ENCODE peak calls at places on chromosome 15, in eight cellular contexts. I, C, A, K, H, Z, V and L are unnamed samples. For H3K4me1, the result is how much of the 10 kb centered on the place peaks cover.

GRCh38 chr15:20344601-20345400 is 196.8 kb downstream of the GOLGA6L6 start:
- DNase-seq in I (no peak), C (peak), A (no peak), K (no peak), H (no peak), Z (no peak), V (no peak), L (peak)

GRCh38 chr15:32838820-32839219 is 121.0 kb downstream of the GREM1 start:
- DNase-seq in I (no peak), C (no peak), A (no peak), K (no peak), H (peak), Z (no peak), V (peak), L (no peak)

GRCh38 chr15:94749848-94750617 is 518.7 kb downstream of the MCTP2 start:
- DNase-seq in I (no peak), C (no peak), A (no peak), K (no peak), H (no peak), Z (no peak), V (no peak), L (no peak)

GRCh38 chr15:84832446-84833040 is 15.4 kb downstream of the ALPK3 start:
- DNase-seq in I (no peak), C (no peak), A (no peak), K (no peak), H (no peak), Z (no peak), V (no peak), L (no peak)

GRCh38 chr15:72249138-72249825 is 18.3 kb upstream of the PKM start:
- DNase-seq in I (no peak), C (no peak), A (no peak), K (no peak), H (no peak), Z (no peak), V (no peak), L (no peak)

GRCh38 chr15:79283252-79284048 is 928 bp downstream of the ANKRD34C start:
- DNase-seq in I (no peak), C (peak), A (no peak), K (no peak), H (peak), Z (no peak), V (peak), L (peak)

GRCh38 chr15:50134524-50135024 is 15.5 kb upstream of the ATP8B4 start:
- DNase-seq in I (no peak), C (no peak), A (no peak), K (no peak), H (no peak), Z (no peak), V (no peak), L (no peak)

GRCh38 chr15:65245096-65245849 is 34.0 kb upstream of the CILP start:
- DNase-seq in I (peak), C (no peak), A (no peak), K (peak), H (peak), Z (peak), V (peak), L (peak)

GRCh38 chr15:55289011-55289572 is 521 bp downstream of the RAB27A start:
- DNase-seq in I (peak), C (peak), A (no peak), K (peak), H (peak), Z (no peak), V (peak), L (peak)

GRCh38 chr15:101294731-101295606 is at the start of gene SNRPA1:
- DNase-seq in I (peak), C (peak), A (peak), K (peak), H (peak), Z (peak), V (peak), L (peak)

GRCh38 chr15:70794596-70795310 is 31.4 kb upstream of the UACA start:
- DNase-seq in I (no peak), C (no peak), A (no peak), K (no peak), H (no peak), Z (no peak), V (no peak), L (no peak)

DNA sequence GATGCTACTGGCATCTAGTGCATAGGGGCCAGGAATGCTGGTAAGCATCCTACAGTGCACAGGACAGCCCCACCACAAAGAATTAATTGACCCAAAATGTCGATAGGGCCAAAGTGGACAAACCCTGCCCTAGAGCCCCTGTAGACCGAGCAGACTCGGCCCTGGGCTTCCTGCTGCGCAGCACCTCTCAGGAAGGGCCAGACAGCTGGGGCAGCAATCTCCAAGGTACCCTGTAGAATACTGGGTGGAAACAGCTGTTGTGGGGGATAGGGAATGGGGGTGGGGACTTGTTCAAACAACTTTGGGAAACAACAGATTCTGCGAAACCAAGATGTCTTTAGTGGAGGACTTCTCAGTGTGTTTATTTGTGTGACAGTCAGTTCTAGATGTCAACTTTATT is 67.1 kb downstream of the MRPL46 start:
- DNase-seq in I (no peak), C (no peak), A (no peak), K (no peak), H (no peak), Z (no peak), V (no peak), L (no peak)
- H3K4me1 ChIP-seq in I (under half), C (under half), A (under half), K (under half), H (under half), Z (under half), V (under half), L (under half)

GRCh38 chr15:67405208-67406191 is 115.4 kb upstream of the C15orf61 start:
- DNase-seq in I (no peak), C (no peak), A (no peak), K (no peak), H (peak), Z (no peak), V (no peak), L (no peak)
- H3K27ac ChIP-seq in I (no peak), C (no peak), A (no peak), K (no peak), H (no peak), Z (no peak), V (no peak), L (no peak)

DNA sequence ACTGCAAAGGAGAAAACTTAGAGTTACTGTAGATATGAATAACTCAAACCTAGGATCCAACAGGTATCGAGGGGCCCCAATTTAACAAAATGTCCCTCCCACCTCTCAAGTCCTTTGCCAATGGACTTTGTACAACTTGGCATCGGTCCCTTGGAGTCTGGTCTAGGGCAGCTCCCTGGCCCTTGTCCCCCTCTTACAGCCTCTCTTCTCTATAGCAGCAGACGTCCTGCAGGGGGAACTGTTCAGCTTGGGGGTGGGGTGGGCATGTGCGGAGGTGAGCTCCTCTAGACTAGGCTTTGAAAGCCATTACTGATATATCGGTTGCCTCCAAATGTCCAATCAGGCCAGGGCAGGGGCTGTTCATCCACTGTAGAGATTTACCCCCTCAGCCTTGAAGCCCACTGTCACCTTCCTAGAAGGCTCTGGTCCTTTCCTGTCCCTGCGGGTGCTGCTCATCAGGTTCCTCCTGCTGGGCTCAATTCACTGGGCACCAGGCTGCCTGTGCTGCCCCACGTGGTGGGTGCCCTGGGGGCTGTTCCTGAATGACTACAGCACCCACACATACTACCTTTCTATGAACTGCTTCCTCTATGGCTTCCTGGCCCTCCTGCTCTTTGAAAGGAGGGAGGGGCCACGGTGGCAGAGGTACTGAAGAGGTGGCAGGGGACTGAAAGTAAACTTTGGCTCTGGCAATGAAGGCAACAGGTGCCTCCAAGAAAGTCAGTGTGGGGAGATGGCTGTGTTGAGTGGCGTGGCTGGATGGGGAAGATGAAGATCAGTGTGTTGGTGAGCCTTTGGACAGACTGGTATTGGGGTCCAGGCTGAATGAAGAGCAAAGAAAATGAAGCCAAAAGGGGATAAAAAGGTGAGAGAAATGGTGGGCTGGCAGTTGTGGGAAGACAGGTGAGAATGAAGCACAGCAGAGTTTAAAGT is 78.8 kb upstream of the MEX3B start:
- DNase-seq in I (no peak), C (no peak), A (no peak), K (no peak), H (no peak), Z (no peak), V (no peak), L (no peak)
- TF ChIP-seq CTCF in I (no peak), C (no peak), A (no peak), K (no peak), H (no peak), Z (no peak), V (no peak), L (no peak)

GRCh38 chr15:52136471-52136993 is 24.0 kb upstream of the BCL2L10 start:
- DNase-seq in I (no peak), C (no peak), A (no peak), K (no peak), H (no peak), Z (no peak), V (no peak), L (no peak)

GRCh38 chr15:52139599-52140462 is 27.3 kb upstream of the BCL2L10 start:
- DNase-seq in I (peak), C (peak), A (peak), K (peak), H (peak), Z (peak), V (peak), L (peak)

GRCh38 chr15:52140646-52141045 is 28.1 kb upstream of the BCL2L10 start:
- DNase-seq in I (no peak), C (no peak), A (no peak), K (no peak), H (no peak), Z (no peak), V (no peak), L (no peak)

GRCh38 chr15:52134502-52135144 is 22.0 kb upstream of the BCL2L10 start:
- DNase-seq in I (no peak), C (no peak), A (no peak), K (peak), H (no peak), Z (no peak), V (no peak), L (no peak)

GRCh38 chr15:52137432-52138357 is 25.1 kb upstream of the BCL2L10 start:
- DNase-seq in I (no peak), C (no peak), A (no peak), K (peak), H (no peak), Z (no peak), V (no peak), L (no peak)
- H3K4me1 ChIP-seq in I (under half), C (under half), A (under half), K (under half), H (under half), Z (under half), V (under half), L (under half)

GRCh38 chr15:78242128-78242527 is 7.8 kb upstream of the ACSBG1 start:
- DNase-seq in I (no peak), C (no peak), A (no peak), K (peak), H (no peak), Z (no peak), V (no peak), L (no peak)

GRCh38 chr15:78241017-78241416 is 6.7 kb upstream of the ACSBG1 start:
- DNase-seq in I (peak), C (peak), A (peak), K (peak), H (peak), Z (peak), V (peak), L (peak)

GRCh38 chr15:78243491-78243941 is 9.2 kb upstream of the ACSBG1 start:
- DNase-seq in I (no peak), C (no peak), A (no peak), K (peak), H (peak), Z (peak), V (peak), L (no peak)

GRCh38 chr15:78244101-78244500 is 9.7 kb upstream of the ACSBG1 start:
- DNase-seq in I (no peak), C (no peak), A (no peak), K (peak), H (no peak), Z (no peak), V (no peak), L (no peak)

DNA sequence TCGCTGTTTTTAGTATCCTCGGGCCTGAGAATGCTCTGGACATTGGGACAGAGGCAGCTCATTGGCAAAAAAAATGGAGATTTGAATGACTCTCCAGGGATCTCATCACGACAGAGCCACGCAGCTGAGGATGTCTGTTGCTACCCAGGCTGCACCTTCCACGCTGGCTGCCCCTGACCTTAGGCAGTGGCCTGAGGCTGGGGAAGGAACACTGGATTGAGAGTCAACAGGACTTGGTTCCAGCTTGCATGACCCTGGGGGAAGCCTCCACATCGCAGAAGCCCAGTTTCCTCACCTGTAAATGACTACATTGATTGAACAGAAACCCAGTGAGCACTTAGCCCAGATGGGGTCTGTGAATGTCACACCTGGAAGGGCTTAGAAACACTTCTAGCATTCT is 8.7 kb upstream of the ACSBG1 start:
- DNase-seq in I (no peak), C (no peak), A (no peak), K (no peak), H (no peak), Z (no peak), V (no peak), L (no peak)
- H3K27ac ChIP-seq in I (no peak), C (no peak), A (no peak), K (no peak), H (no peak), Z (no peak), V (no peak), L (no peak)